ENCODE peak calls at places on chromosome 20, in seven cellular contexts. One of them, this sample, is unnamed.

GRCh38 chr20:3323398-3323797 is 84.1 kb downstream of the DNAAF9 start:
- DNase-seq in heart left ventricle: no peak
- DNase-seq in caudate nucleus: no peak
- DNase-seq in SHP77 treated with DMSO at 0.1 percent for 48 hours: no peak
- DNase-seq in HuH-7.5: no peak
- DNase-seq in cardiac fibroblast: no peak
- DNase-seq in D341Med: no peak
- DNase-seq in this sample: no peak

GRCh38 chr20:63417213-63418120 is 55.0 kb downstream of the KCNQ2 start:
- DNase-seq in heart left ventricle: no peak
- DNase-seq in caudate nucleus: no peak
- DNase-seq in SHP77 treated with DMSO at 0.1 percent for 48 hours: no peak
- DNase-seq in HuH-7.5: no peak
- DNase-seq in cardiac fibroblast: no peak
- DNase-seq in D341Med: no peak
- DNase-seq in this sample: no peak

GRCh38 chr20:51156796-51157119 is 133.9 kb upstream of the KCNG1 start:
- DNase-seq in heart left ventricle: no peak
- DNase-seq in caudate nucleus: no peak
- DNase-seq in SHP77 treated with DMSO at 0.1 percent for 48 hours: no peak
- DNase-seq in HuH-7.5: no peak
- DNase-seq in cardiac fibroblast: no peak
- DNase-seq in D341Med: no peak
- DNase-seq in this sample: no peak

GRCh38 chr20:62804632-62805364 is at the start of gene OGFR:
- DNase-seq in heart left ventricle: peak; percentile 86
- DNase-seq in caudate nucleus: no peak
- DNase-seq in SHP77 treated with DMSO at 0.1 percent for 48 hours: no peak
- DNase-seq in HuH-7.5: peak; percentile 90
- DNase-seq in cardiac fibroblast: peak; percentile 45
- DNase-seq in D341Med: peak; percentile 89
- DNase-seq in this sample: no peak

GRCh38 chr20:35226126-35226774 is at the start of gene MMP24:
- DNase-seq in heart left ventricle: no peak
- DNase-seq in caudate nucleus: no peak
- DNase-seq in SHP77 treated with DMSO at 0.1 percent for 48 hours: no peak
- DNase-seq in HuH-7.5: no peak
- DNase-seq in cardiac fibroblast: no peak
- DNase-seq in D341Med: peak; percentile 80
- DNase-seq in this sample: no peak

GRCh38 chr20:37941992-37942391 is 39.1 kb downstream of the VSTM2L start:
- DNase-seq in heart left ventricle: no peak
- DNase-seq in caudate nucleus: no peak
- DNase-seq in SHP77 treated with DMSO at 0.1 percent for 48 hours: no peak
- DNase-seq in HuH-7.5: no peak
- DNase-seq in cardiac fibroblast: no peak
- DNase-seq in D341Med: no peak
- DNase-seq in this sample: no peak

GRCh38 chr20:50868509-50869495 is 62.4 kb downstream of the ADNP start:
- DNase-seq in heart left ventricle: no peak
- DNase-seq in caudate nucleus: no peak
- DNase-seq in SHP77 treated with DMSO at 0.1 percent for 48 hours: no peak
- DNase-seq in HuH-7.5: no peak
- DNase-seq in cardiac fibroblast: no peak
- DNase-seq in D341Med: no peak
- DNase-seq in this sample: no peak

GRCh38 chr20:63686492-63687321 is 9.7 kb upstream of the TNFRSF6B start:
- DNase-seq in heart left ventricle: peak; percentile 86
- DNase-seq in caudate nucleus: no peak
- DNase-seq in SHP77 treated with DMSO at 0.1 percent for 48 hours: no peak
- DNase-seq in HuH-7.5: no peak
- DNase-seq in cardiac fibroblast: peak; percentile 93
- DNase-seq in D341Med: no peak
- DNase-seq in this sample: no peak

GRCh38 chr20:62708591-62709536 is at the start of gene NTSR1:
- DNase-seq in heart left ventricle: peak; percentile 60
- DNase-seq in caudate nucleus: no peak
- DNase-seq in SHP77 treated with DMSO at 0.1 percent for 48 hours: no peak
- DNase-seq in HuH-7.5: no peak
- DNase-seq in cardiac fibroblast: no peak
- DNase-seq in D341Med: peak; percentile 80
- DNase-seq in this sample: no peak

GRCh38 chr20:58847483-58847882 is 3.2 kb downstream of the GNAS-AS1 start:
- DNase-seq in heart left ventricle: no peak
- DNase-seq in caudate nucleus: no peak
- DNase-seq in SHP77 treated with DMSO at 0.1 percent for 48 hours: no peak
- DNase-seq in HuH-7.5: no peak
- DNase-seq in cardiac fibroblast: no peak
- DNase-seq in D341Med: no peak
- DNase-seq in this sample: no peak

GRCh38 chr20:49575551-49576060 is 7.7 kb upstream of the PTGIS start:
- DNase-seq in heart left ventricle: no peak
- DNase-seq in caudate nucleus: no peak
- DNase-seq in SHP77 treated with DMSO at 0.1 percent for 48 hours: peak; percentile 45
- DNase-seq in HuH-7.5: no peak
- DNase-seq in cardiac fibroblast: no peak
- DNase-seq in D341Med: peak; percentile 86
- DNase-seq in this sample: no peak

GRCh38 chr20:14189794-14190402 is 147.5 kb downstream of the FLRT3 start:
- DNase-seq in heart left ventricle: no peak
- DNase-seq in caudate nucleus: no peak
- DNase-seq in SHP77 treated with DMSO at 0.1 percent for 48 hours: peak; percentile 37
- DNase-seq in HuH-7.5: peak; percentile 12
- DNase-seq in cardiac fibroblast: peak; percentile 37
- DNase-seq in D341Med: no peak
- DNase-seq in this sample: no peak

GRCh38 chr20:38471245-38471644 is 1.4 kb upstream of the RALGAPB start:
- DNase-seq in heart left ventricle: no peak
- DNase-seq in caudate nucleus: no peak
- DNase-seq in SHP77 treated with DMSO at 0.1 percent for 48 hours: no peak
- DNase-seq in HuH-7.5: no peak
- DNase-seq in cardiac fibroblast: no peak
- DNase-seq in D341Med: no peak
- DNase-seq in this sample: no peak

GRCh38 chr20:6829510-6830116 is 62.1 kb downstream of the BMP2 start:
- DNase-seq in heart left ventricle: no peak
- DNase-seq in caudate nucleus: no peak
- DNase-seq in SHP77 treated with DMSO at 0.1 percent for 48 hours: peak; percentile 27
- DNase-seq in HuH-7.5: no peak
- DNase-seq in cardiac fibroblast: peak; percentile 18
- DNase-seq in D341Med: no peak
- DNase-seq in this sample: no peak

GRCh38 chr20:37053230-37053950 is 42.4 kb downstream of the RBL1 start:
- DNase-seq in heart left ventricle: no peak
- DNase-seq in caudate nucleus: no peak
- DNase-seq in SHP77 treated with DMSO at 0.1 percent for 48 hours: no peak
- DNase-seq in HuH-7.5: no peak
- DNase-seq in cardiac fibroblast: peak; percentile 7
- DNase-seq in D341Med: no peak
- DNase-seq in this sample: peak; percentile 8

GRCh38 chr20:38165089-38165965 is at the start of gene TGM2:
- DNase-seq in heart left ventricle: peak; percentile 92
- DNase-seq in caudate nucleus: no peak
- DNase-seq in SHP77 treated with DMSO at 0.1 percent for 48 hours: peak; percentile 15
- DNase-seq in HuH-7.5: peak; percentile 76
- DNase-seq in cardiac fibroblast: peak; percentile 68
- DNase-seq in D341Med: peak; percentile 91
- DNase-seq in this sample: no peak

GRCh38 chr20:60073086-60073485 is 114.9 kb downstream of the CDH26 start:
- DNase-seq in heart left ventricle: no peak
- DNase-seq in caudate nucleus: no peak
- DNase-seq in SHP77 treated with DMSO at 0.1 percent for 48 hours: no peak
- DNase-seq in HuH-7.5: no peak
- DNase-seq in cardiac fibroblast: no peak
- DNase-seq in D341Med: no peak
- DNase-seq in this sample: no peak

GRCh38 chr20:607476-607875 is 2.6 kb downstream of the TCF15 start:
- DNase-seq in heart left ventricle: no peak
- DNase-seq in caudate nucleus: no peak
- DNase-seq in SHP77 treated with DMSO at 0.1 percent for 48 hours: no peak
- DNase-seq in HuH-7.5: no peak
- DNase-seq in cardiac fibroblast: no peak
- DNase-seq in D341Med: no peak
- DNase-seq in this sample: no peak

GRCh38 chr20:44355503-44356352 is at the start of gene HNF4A:
- DNase-seq in heart left ventricle: peak; percentile 57
- DNase-seq in caudate nucleus: no peak
- DNase-seq in SHP77 treated with DMSO at 0.1 percent for 48 hours: no peak
- DNase-seq in HuH-7.5: peak; percentile 78
- DNase-seq in cardiac fibroblast: no peak
- DNase-seq in D341Med: no peak
- DNase-seq in this sample: no peak

GRCh38 chr20:52405417-52405816 is 213.8 kb upstream of the ZFP64 start:
- DNase-seq in heart left ventricle: no peak
- DNase-seq in caudate nucleus: no peak
- DNase-seq in SHP77 treated with DMSO at 0.1 percent for 48 hours: no peak
- DNase-seq in HuH-7.5: no peak
- DNase-seq in cardiac fibroblast: no peak
- DNase-seq in D341Med: no peak
- DNase-seq in this sample: no peak

GRCh38 chr20:37927410-37928048 is 24.6 kb downstream of the VSTM2L start:
- DNase-seq in heart left ventricle: no peak
- DNase-seq in caudate nucleus: no peak
- DNase-seq in SHP77 treated with DMSO at 0.1 percent for 48 hours: no peak
- DNase-seq in HuH-7.5: no peak
- DNase-seq in cardiac fibroblast: no peak
- DNase-seq in D341Med: no peak
- DNase-seq in this sample: no peak

GRCh38 chr20:20706285-20706684 is 6.2 kb downstream of the RALGAPA2 start:
- DNase-seq in heart left ventricle: no peak
- DNase-seq in caudate nucleus: no peak
- DNase-seq in SHP77 treated with DMSO at 0.1 percent for 48 hours: no peak
- DNase-seq in HuH-7.5: no peak
- DNase-seq in cardiac fibroblast: no peak
- DNase-seq in D341Med: no peak
- DNase-seq in this sample: no peak

GRCh38 chr20:57274846-57275245 is 8.4 kb upstream of the BMP7 start:
- DNase-seq in heart left ventricle: no peak
- DNase-seq in caudate nucleus: no peak
- DNase-seq in SHP77 treated with DMSO at 0.1 percent for 48 hours: no peak
- DNase-seq in HuH-7.5: no peak
- DNase-seq in cardiac fibroblast: no peak
- DNase-seq in D341Med: no peak
- DNase-seq in this sample: no peak

GRCh38 chr20:5390719-5391118 is 74.0 kb upstream of the PROKR2 start:
- DNase-seq in heart left ventricle: no peak
- DNase-seq in caudate nucleus: no peak
- DNase-seq in SHP77 treated with DMSO at 0.1 percent for 48 hours: no peak
- DNase-seq in HuH-7.5: no peak
- DNase-seq in cardiac fibroblast: no peak
- DNase-seq in D341Med: no peak
- DNase-seq in this sample: no peak

GRCh38 chr20:11841972-11842461 is 75.7 kb upstream of the BTBD3 start:
- DNase-seq in heart left ventricle: no peak
- DNase-seq in caudate nucleus: no peak
- DNase-seq in SHP77 treated with DMSO at 0.1 percent for 48 hours: no peak
- DNase-seq in HuH-7.5: no peak
- DNase-seq in cardiac fibroblast: no peak
- DNase-seq in D341Med: no peak
- DNase-seq in this sample: no peak

GRCh38 chr20:51412333-51412761 is 130.2 kb downstream of the NFATC2 start:
- DNase-seq in heart left ventricle: peak; percentile 63
- DNase-seq in caudate nucleus: no peak
- DNase-seq in SHP77 treated with DMSO at 0.1 percent for 48 hours: no peak
- DNase-seq in HuH-7.5: no peak
- DNase-seq in cardiac fibroblast: peak; percentile 9
- DNase-seq in D341Med: no peak
- DNase-seq in this sample: no peak

GRCh38 chr20:19381947-19382346 is 169.5 kb downstream of the SLC24A3 start:
- DNase-seq in heart left ventricle: no peak
- DNase-seq in caudate nucleus: no peak
- DNase-seq in SHP77 treated with DMSO at 0.1 percent for 48 hours: no peak
- DNase-seq in HuH-7.5: no peak
- DNase-seq in cardiac fibroblast: no peak
- DNase-seq in D341Med: no peak
- DNase-seq in this sample: no peak

GRCh38 chr20:58709013-58709702 is 16.6 kb downstream of the NPEPL1 start:
- DNase-seq in heart left ventricle: peak; percentile 15
- DNase-seq in caudate nucleus: no peak
- DNase-seq in SHP77 treated with DMSO at 0.1 percent for 48 hours: no peak
- DNase-seq in HuH-7.5: no peak
- DNase-seq in cardiac fibroblast: no peak
- DNase-seq in D341Med: no peak
- DNase-seq in this sample: no peak

GRCh38 chr20:25540273-25540672 is 45.1 kb downstream of the NINL start:
- DNase-seq in heart left ventricle: no peak
- DNase-seq in caudate nucleus: peak; percentile 20
- DNase-seq in SHP77 treated with DMSO at 0.1 percent for 48 hours: no peak
- DNase-seq in HuH-7.5: no peak
- DNase-seq in cardiac fibroblast: peak; percentile 45
- DNase-seq in D341Med: peak; percentile 75
- DNase-seq in this sample: no peak

GRCh38 chr20:56504373-56505005 is 20.1 kb upstream of the FAM209A start:
- DNase-seq in heart left ventricle: no peak
- DNase-seq in caudate nucleus: no peak
- DNase-seq in SHP77 treated with DMSO at 0.1 percent for 48 hours: no peak
- DNase-seq in HuH-7.5: peak; percentile 34
- DNase-seq in cardiac fibroblast: no peak
- DNase-seq in D341Med: peak; percentile 64
- DNase-seq in this sample: no peak

GRCh38 chr20:35307666-35308653 is 15.7 kb upstream of the FAM83C start:
- DNase-seq in heart left ventricle: peak; percentile 82
- DNase-seq in caudate nucleus: peak; percentile 58
- DNase-seq in SHP77 treated with DMSO at 0.1 percent for 48 hours: no peak
- DNase-seq in HuH-7.5: no peak
- DNase-seq in cardiac fibroblast: peak; percentile 72
- DNase-seq in D341Med: no peak
- DNase-seq in this sample: peak; percentile 72

GRCh38 chr20:12201289-12201991 is 283.7 kb downstream of the BTBD3 start:
- DNase-seq in heart left ventricle: no peak
- DNase-seq in caudate nucleus: no peak
- DNase-seq in SHP77 treated with DMSO at 0.1 percent for 48 hours: no peak
- DNase-seq in HuH-7.5: no peak
- DNase-seq in cardiac fibroblast: peak; percentile 63
- DNase-seq in D341Med: no peak
- DNase-seq in this sample: no peak

GRCh38 chr20:37897008-37897548 is 5.8 kb upstream of the VSTM2L start:
- DNase-seq in heart left ventricle: no peak
- DNase-seq in caudate nucleus: no peak
- DNase-seq in SHP77 treated with DMSO at 0.1 percent for 48 hours: no peak
- DNase-seq in HuH-7.5: no peak
- DNase-seq in cardiac fibroblast: peak; percentile 9
- DNase-seq in D341Med: peak; percentile 72
- DNase-seq in this sample: no peak

GRCh38 chr20:1472556-1473243 is 6.1 kb upstream of the NSFL1C start:
- DNase-seq in heart left ventricle: no peak
- DNase-seq in caudate nucleus: no peak
- DNase-seq in SHP77 treated with DMSO at 0.1 percent for 48 hours: no peak
- DNase-seq in HuH-7.5: no peak
- DNase-seq in cardiac fibroblast: no peak
- DNase-seq in D341Med: no peak
- DNase-seq in this sample: no peak

GRCh38 chr20:3721912-3722311 is 9.5 kb upstream of the SIGLEC1 start:
- DNase-seq in heart left ventricle: no peak
- DNase-seq in caudate nucleus: no peak
- DNase-seq in SHP77 treated with DMSO at 0.1 percent for 48 hours: no peak
- DNase-seq in HuH-7.5: no peak
- DNase-seq in cardiac fibroblast: no peak
- DNase-seq in D341Med: no peak
- DNase-seq in this sample: no peak